ENCODE peak calls at places on chromosomes 12 and 14, in nine cellular contexts. One of them, this sample, is unnamed.

GRCh38 chr14:103695331-103696026 is 19.8 kb downstream of the XRCC3 start:
- DNase-seq in H9: no peak
- DNase-seq in Caco-2: no peak
- DNase-seq in astrocyte of the spinal cord: no peak
- DNase-seq in nephron progenitor cell: no peak
- DNase-seq in Peyer's patch: peak
- DNase-seq in GM13976: no peak
- DNase-seq in uterus: peak
- DNase-seq in IMR-90: no peak
- DNase-seq in this sample: no peak

GRCh38 chr14:61247935-61248334 is 33.2 kb downstream of the TMEM30B start:
- DNase-seq in H9: no peak
- DNase-seq in Caco-2: no peak
- DNase-seq in astrocyte of the spinal cord: peak
- DNase-seq in nephron progenitor cell: no peak
- DNase-seq in Peyer's patch: no peak
- DNase-seq in GM13976: no peak
- DNase-seq in uterus: no peak
- DNase-seq in IMR-90: peak
- DNase-seq in this sample: no peak

GRCh38 chr14:53537421-53538315 is 384.5 kb upstream of the DDHD1 start:
- DNase-seq in H9: no peak
- DNase-seq in Caco-2: peak
- DNase-seq in astrocyte of the spinal cord: no peak
- DNase-seq in nephron progenitor cell: no peak
- DNase-seq in Peyer's patch: no peak
- DNase-seq in GM13976: no peak
- DNase-seq in uterus: peak
- DNase-seq in IMR-90: peak
- DNase-seq in this sample: peak

GRCh38 chr12:49730050-49730449 is 11.3 kb upstream of the TMBIM6 start:
- DNase-seq in H9: no peak
- DNase-seq in Caco-2: no peak
- DNase-seq in astrocyte of the spinal cord: no peak
- DNase-seq in nephron progenitor cell: no peak
- DNase-seq in Peyer's patch: no peak
- DNase-seq in GM13976: no peak
- DNase-seq in uterus: no peak
- DNase-seq in IMR-90: no peak
- DNase-seq in this sample: no peak

GRCh38 chr12:113407931-113408585 is 4.4 kb upstream of the SDS start:
- DNase-seq in H9: no peak
- DNase-seq in Caco-2: no peak
- DNase-seq in astrocyte of the spinal cord: peak
- DNase-seq in nephron progenitor cell: no peak
- DNase-seq in Peyer's patch: no peak
- DNase-seq in GM13976: no peak
- DNase-seq in uterus: no peak
- DNase-seq in IMR-90: peak
- DNase-seq in this sample: no peak

GRCh38 chr14:50758279-50758678 is 72.7 kb downstream of the NIN start:
- DNase-seq in H9: no peak
- DNase-seq in Caco-2: no peak
- DNase-seq in astrocyte of the spinal cord: no peak
- DNase-seq in nephron progenitor cell: no peak
- DNase-seq in Peyer's patch: no peak
- DNase-seq in GM13976: no peak
- DNase-seq in uterus: no peak
- DNase-seq in IMR-90: no peak
- DNase-seq in this sample: no peak

GRCh38 chr12:6047249-6048227 is 76.9 kb downstream of the VWF start:
- DNase-seq in H9: no peak
- DNase-seq in Caco-2: no peak
- DNase-seq in astrocyte of the spinal cord: peak
- DNase-seq in nephron progenitor cell: no peak
- DNase-seq in Peyer's patch: no peak
- DNase-seq in GM13976: no peak
- DNase-seq in uterus: no peak
- DNase-seq in IMR-90: peak
- DNase-seq in this sample: no peak

GRCh38 chr14:103052407-103052806 is 4.9 kb downstream of the CDC42BPB start:
- DNase-seq in H9: no peak
- DNase-seq in Caco-2: no peak
- DNase-seq in astrocyte of the spinal cord: no peak
- DNase-seq in nephron progenitor cell: no peak
- DNase-seq in Peyer's patch: peak
- DNase-seq in GM13976: no peak
- DNase-seq in uterus: no peak
- DNase-seq in IMR-90: no peak
- DNase-seq in this sample: no peak

GRCh38 chr14:91985008-91985407 is 37.5 kb upstream of the FBLN5 start:
- DNase-seq in H9: no peak
- DNase-seq in Caco-2: no peak
- DNase-seq in astrocyte of the spinal cord: peak
- DNase-seq in nephron progenitor cell: no peak
- DNase-seq in Peyer's patch: no peak
- DNase-seq in GM13976: no peak
- DNase-seq in uterus: no peak
- DNase-seq in IMR-90: peak
- DNase-seq in this sample: no peak

GRCh38 chr12:95216704-95217376 is 427 bp downstream of the FGD6 start:
- DNase-seq in H9: no peak
- DNase-seq in Caco-2: no peak
- DNase-seq in astrocyte of the spinal cord: no peak
- DNase-seq in nephron progenitor cell: no peak
- DNase-seq in Peyer's patch: no peak
- DNase-seq in GM13976: no peak
- DNase-seq in uterus: no peak
- DNase-seq in IMR-90: no peak
- DNase-seq in this sample: no peak

GRCh38 chr14:24940213-24940783 is 109.6 kb downstream of the STXBP6 start:
- DNase-seq in H9: no peak
- DNase-seq in Caco-2: no peak
- DNase-seq in astrocyte of the spinal cord: no peak
- DNase-seq in nephron progenitor cell: no peak
- DNase-seq in Peyer's patch: no peak
- DNase-seq in GM13976: no peak
- DNase-seq in uterus: no peak
- DNase-seq in IMR-90: no peak
- DNase-seq in this sample: no peak

GRCh38 chr12:11814362-11814761 is 164.9 kb downstream of the ETV6 start:
- DNase-seq in H9: no peak
- DNase-seq in Caco-2: no peak
- DNase-seq in astrocyte of the spinal cord: peak
- DNase-seq in nephron progenitor cell: no peak
- DNase-seq in Peyer's patch: no peak
- DNase-seq in GM13976: no peak
- DNase-seq in uterus: no peak
- DNase-seq in IMR-90: peak
- DNase-seq in this sample: no peak

GRCh38 chr12:3320881-3321509 is 170.0 kb upstream of the PRMT8 start:
- DNase-seq in H9: no peak
- DNase-seq in Caco-2: no peak
- DNase-seq in astrocyte of the spinal cord: no peak
- DNase-seq in nephron progenitor cell: no peak
- DNase-seq in Peyer's patch: no peak
- DNase-seq in GM13976: no peak
- DNase-seq in uterus: no peak
- DNase-seq in IMR-90: no peak
- DNase-seq in this sample: no peak

GRCh38 chr12:6839482-6840201 is 1.1 kb upstream of the GNB3 start:
- DNase-seq in H9: peak
- DNase-seq in Caco-2: peak
- DNase-seq in astrocyte of the spinal cord: no peak
- DNase-seq in nephron progenitor cell: no peak
- DNase-seq in Peyer's patch: peak
- DNase-seq in GM13976: peak
- DNase-seq in uterus: no peak
- DNase-seq in IMR-90: no peak
- DNase-seq in this sample: no peak

GRCh38 chr14:81192594-81192993 is 28.2 kb downstream of the GTF2A1 start:
- DNase-seq in H9: no peak
- DNase-seq in Caco-2: no peak
- DNase-seq in astrocyte of the spinal cord: no peak
- DNase-seq in nephron progenitor cell: no peak
- DNase-seq in Peyer's patch: no peak
- DNase-seq in GM13976: no peak
- DNase-seq in uterus: no peak
- DNase-seq in IMR-90: no peak
- DNase-seq in this sample: no peak

GRCh38 chr12:130156652-130157275 is 5.5 kb upstream of the FZD10 start:
- DNase-seq in H9: no peak
- DNase-seq in Caco-2: no peak
- DNase-seq in astrocyte of the spinal cord: no peak
- DNase-seq in nephron progenitor cell: no peak
- DNase-seq in Peyer's patch: no peak
- DNase-seq in GM13976: no peak
- DNase-seq in uterus: no peak
- DNase-seq in IMR-90: no peak
- DNase-seq in this sample: no peak
- TF ChIP-seq CTCF in H9: no peak
- TF ChIP-seq CTCF in Caco-2: no peak
- TF ChIP-seq CTCF in astrocyte of the spinal cord: no peak
- TF ChIP-seq CTCF in nephron progenitor cell: no peak
- TF ChIP-seq CTCF in Peyer's patch: no peak
- TF ChIP-seq CTCF in GM13976: no peak
- TF ChIP-seq CTCF in uterus: no peak
- TF ChIP-seq CTCF in IMR-90: no peak
- TF ChIP-seq CTCF in this sample: no peak

DNA sequence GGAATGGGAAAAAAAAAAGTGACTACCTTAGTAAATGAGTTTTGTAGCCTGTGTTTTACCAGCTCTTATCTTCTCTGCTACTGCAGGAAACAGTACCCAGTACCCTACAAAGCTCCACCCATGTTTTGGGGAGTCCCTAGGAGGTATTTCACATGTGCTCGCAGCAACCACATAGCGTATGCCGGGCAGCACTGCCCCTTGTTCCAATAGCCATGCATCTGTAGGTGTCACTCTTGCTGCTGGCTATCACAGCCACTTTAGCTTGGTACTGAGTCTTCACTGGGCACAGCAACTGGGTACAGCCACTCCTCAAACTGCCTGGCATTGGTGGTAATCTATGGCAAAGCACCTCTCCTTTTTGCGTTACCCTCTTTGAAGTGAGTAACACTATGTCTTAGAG is 2.0 kb upstream of the MDM1 start:
- DNase-seq in H9: peak
- DNase-seq in Caco-2: no peak
- DNase-seq in astrocyte of the spinal cord: no peak
- DNase-seq in nephron progenitor cell: no peak
- DNase-seq in Peyer's patch: no peak
- DNase-seq in GM13976: no peak
- DNase-seq in uterus: no peak
- DNase-seq in IMR-90: no peak
- DNase-seq in this sample: no peak
- TF ChIP-seq CTCF in H9: peak
- TF ChIP-seq CTCF in Caco-2: no peak
- TF ChIP-seq CTCF in astrocyte of the spinal cord: peak
- TF ChIP-seq CTCF in nephron progenitor cell: no peak
- TF ChIP-seq CTCF in Peyer's patch: no peak
- TF ChIP-seq CTCF in GM13976: no peak
- TF ChIP-seq CTCF in uterus: no peak
- TF ChIP-seq CTCF in IMR-90: no peak
- TF ChIP-seq CTCF in this sample: peak

DNA sequence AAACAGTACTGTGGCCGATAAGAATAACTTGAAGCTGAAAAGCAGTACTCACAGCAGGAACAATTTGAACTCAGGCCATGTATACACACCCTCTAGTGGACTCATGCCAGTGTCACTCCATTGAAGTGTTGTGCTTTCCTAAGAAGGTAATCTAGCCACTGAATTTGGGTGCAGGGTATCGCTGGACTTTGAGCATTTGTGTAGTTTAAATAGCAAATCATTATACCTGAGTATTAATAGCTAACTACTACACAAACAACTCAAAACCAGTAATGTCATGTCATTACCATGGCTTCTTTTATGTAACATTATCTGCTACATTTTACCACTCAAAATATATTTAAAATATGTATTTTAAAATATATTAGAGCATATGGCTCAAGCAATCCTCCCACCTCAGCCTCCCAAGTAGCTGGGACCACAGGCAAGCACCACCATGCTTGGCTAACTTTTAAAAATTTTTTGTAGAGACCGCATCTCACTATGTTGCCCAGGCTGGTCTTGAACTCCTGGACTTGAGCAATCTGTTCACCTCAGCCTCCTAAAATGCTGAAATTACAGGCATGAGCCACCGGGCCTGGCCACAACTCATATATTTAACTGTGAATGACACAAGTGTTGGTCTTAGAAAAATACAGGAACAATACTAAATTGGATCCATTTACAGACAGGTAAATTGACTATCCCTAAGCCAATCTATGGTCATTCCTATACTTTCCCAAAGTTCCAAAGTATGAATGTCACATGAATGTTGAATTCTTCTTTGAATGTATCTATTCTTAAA is 25.6 kb upstream of the ARID4A start:
- DNase-seq in H9: no peak
- DNase-seq in Caco-2: peak
- DNase-seq in astrocyte of the spinal cord: peak
- DNase-seq in nephron progenitor cell: no peak
- DNase-seq in Peyer's patch: peak
- DNase-seq in GM13976: no peak
- DNase-seq in uterus: no peak
- DNase-seq in IMR-90: peak
- DNase-seq in this sample: peak
- TF ChIP-seq CTCF in H9: peak
- TF ChIP-seq CTCF in Caco-2: peak
- TF ChIP-seq CTCF in astrocyte of the spinal cord: peak
- TF ChIP-seq CTCF in nephron progenitor cell: no peak
- TF ChIP-seq CTCF in Peyer's patch: no peak
- TF ChIP-seq CTCF in GM13976: no peak
- TF ChIP-seq CTCF in uterus: no peak
- TF ChIP-seq CTCF in IMR-90: peak
- TF ChIP-seq CTCF in this sample: peak

GRCh38 chr14:77409131-77409533 is 14.2 kb downstream of the NOXRED1 start:
- DNase-seq in H9: peak
- DNase-seq in Caco-2: peak
- DNase-seq in astrocyte of the spinal cord: no peak
- DNase-seq in nephron progenitor cell: no peak
- DNase-seq in Peyer's patch: peak
- DNase-seq in GM13976: no peak
- DNase-seq in uterus: no peak
- DNase-seq in IMR-90: no peak
- DNase-seq in this sample: no peak
- TF ChIP-seq CTCF in H9: peak
- TF ChIP-seq CTCF in Caco-2: peak
- TF ChIP-seq CTCF in astrocyte of the spinal cord: peak
- TF ChIP-seq CTCF in nephron progenitor cell: peak
- TF ChIP-seq CTCF in Peyer's patch: no peak
- TF ChIP-seq CTCF in GM13976: no peak
- TF ChIP-seq CTCF in uterus: no peak
- TF ChIP-seq CTCF in IMR-90: peak
- TF ChIP-seq CTCF in this sample: no peak